ENCODE peak calls at places on chromosomes 13 and 19, in eight cellular contexts. O, E, L, I, D, P, W and A are unnamed samples.

GRCh38 chr19:44092108-44092507 is 2.1 kb upstream of the ZNF224 start:
- DNase-seq in O (no peak), E (no peak), L (no peak), I (no peak), D (no peak), P (no peak), W (no peak), A (no peak)

GRCh38 chr13:93002071-93002470 is 224.5 kb upstream of the GPC6 start:
- DNase-seq in O (no peak), E (no peak), L (no peak), I (no peak), D (no peak), P (no peak), W (peak), A (no peak)

GRCh38 chr19:32542477-32543106 is 38.4 kb upstream of the PDCD5 start:
- DNase-seq in O (no peak), E (no peak), L (no peak), I (no peak), D (no peak), P (no peak), W (no peak), A (no peak)

GRCh38 chr19:14434543-14435319 is 1.6 kb downstream of the PKN1 start:
- DNase-seq in O (peak), E (peak), L (peak), I (no peak), D (peak), P (peak), W (no peak), A (peak)

GRCh38 chr13:81133066-81133465 is 792.1 kb upstream of the SPRY2 start:
- DNase-seq in O (no peak), E (no peak), L (no peak), I (no peak), D (no peak), P (peak), W (no peak), A (no peak)

GRCh38 chr19:55383789-55384575 is at the start of gene TMEM238:
- DNase-seq in O (peak), E (peak), L (peak), I (peak), D (peak), P (peak), W (peak), A (no peak)

GRCh38 chr19:41577144-41577830 is 1.3 kb downstream of the CEACAM21 start:
- DNase-seq in O (no peak), E (no peak), L (no peak), I (no peak), D (no peak), P (no peak), W (no peak), A (no peak)

GRCh38 chr19:35212241-35212640 is 16.3 kb downstream of the FAM187B start:
- DNase-seq in O (no peak), E (no peak), L (no peak), I (no peak), D (no peak), P (no peak), W (no peak), A (no peak)

GRCh38 chr19:39792999-39793546 is 14.4 kb downstream of the LEUTX start:
- DNase-seq in O (peak), E (peak), L (peak), I (peak), D (peak), P (peak), W (peak), A (peak)

GRCh38 chr13:59950201-59950730 is 213.5 kb downstream of the DIAPH3 start:
- DNase-seq in O (no peak), E (no peak), L (no peak), I (no peak), D (no peak), P (no peak), W (no peak), A (no peak)

GRCh38 chr19:30214651-30215051 is 157.5 kb upstream of the ZNF536 start:
- DNase-seq in O (no peak), E (no peak), L (no peak), I (no peak), D (no peak), P (no peak), W (no peak), A (no peak)

GRCh38 chr13:113851826-113852535 is 11.9 kb downstream of the GAS6 start:
- DNase-seq in O (no peak), E (no peak), L (no peak), I (no peak), D (no peak), P (no peak), W (no peak), A (no peak)

GRCh38 chr19:13143135-13143534 is 7.0 kb downstream of the STX10 start:
- DNase-seq in O (no peak), E (no peak), L (no peak), I (no peak), D (no peak), P (peak), W (no peak), A (no peak)

GRCh38 chr13:67229438-67230242 is 496 bp downstream of the PCDH9 start:
- DNase-seq in O (peak), E (no peak), L (no peak), I (no peak), D (no peak), P (peak), W (peak), A (no peak)

GRCh38 chr19:48896191-48896720 is 2.3 kb downstream of the TULP2 start:
- DNase-seq in O (peak), E (peak), L (peak), I (peak), D (peak), P (no peak), W (peak), A (peak)